ENCODE peak calls at places on chromosomes 12 and 14, in four cellular contexts. One of them, this sample, is unnamed.
A peak's percentile ranks its signal among the peaks of the same experiment; 100 is the strongest.

GRCh38 chr14:64696355-64696844 is 7.8 kb upstream of the PLEKHG3 start:
- DNase-seq in SK-N-SH: no peak
- DNase-seq in A549: no peak
- DNase-seq in IMR-90: no peak
- DNase-seq in this sample: no peak

GRCh38 chr12:131620946-131621681 is 89.8 kb upstream of the SFSWAP start:
- DNase-seq in A549: no peak
- DNase-seq in IMR-90: no peak
- DNase-seq in SK-N-SH: no peak
- DNase-seq in this sample: no peak

GRCh38 chr12:67991158-67991557 is 1.9 kb downstream of the IFNG-AS1 start:
- DNase-seq in A549: no peak
- DNase-seq in IMR-90: no peak
- DNase-seq in SK-N-SH: no peak
- DNase-seq in this sample: no peak

GRCh38 chr12:64976131-64976530 is 145.0 kb downstream of the WIF1 start:
- DNase-seq in IMR-90: no peak
- DNase-seq in SK-N-SH: no peak
- DNase-seq in A549: no peak
- DNase-seq in this sample: no peak

GRCh38 chr12:75814856-75815754 is 216.5 kb downstream of the PHLDA1 start:
- DNase-seq in A549: peak; percentile 34
- DNase-seq in IMR-90: peak; percentile 98
- DNase-seq in SK-N-SH: peak; percentile 40
- DNase-seq in this sample: no peak

GRCh38 chr12:1908758-1909157 is 9.7 kb downstream of the CACNA2D4 start:
- DNase-seq in IMR-90: no peak
- DNase-seq in SK-N-SH: no peak
- DNase-seq in A549: no peak
- DNase-seq in this sample: no peak

GRCh38 chr12:117699118-117699517 is 269.7 kb downstream of the KSR2 start:
- DNase-seq in SK-N-SH: no peak
- DNase-seq in IMR-90: no peak
- DNase-seq in A549: no peak
- DNase-seq in this sample: no peak

GRCh38 chr14:74612346-74613021 is 447 bp upstream of the LTBP2 start:
- DNase-seq in A549: peak; percentile 55
- DNase-seq in SK-N-SH: peak; percentile 95
- DNase-seq in IMR-90: peak; percentile 72
- DNase-seq in this sample: peak; percentile 81

GRCh38 chr12:122860854-122861585 is 25.8 kb downstream of the HIP1R start:
- DNase-seq in SK-N-SH: peak; percentile 33
- DNase-seq in A549: no peak
- DNase-seq in IMR-90: no peak
- DNase-seq in this sample: no peak

GRCh38 chr14:68791078-68791983 is 1.5 kb downstream of the ZFP36L1 start:
- DNase-seq in SK-N-SH: no peak
- DNase-seq in A549: no peak
- DNase-seq in IMR-90: no peak
- DNase-seq in this sample: no peak

GRCh38 chr14:81211844-81212243 is 8.9 kb downstream of the GTF2A1 start:
- DNase-seq in SK-N-SH: peak; percentile 22
- DNase-seq in A549: no peak
- DNase-seq in IMR-90: peak; percentile 17
- DNase-seq in this sample: no peak

GRCh38 chr12:132219323-132219722 is 75.1 kb downstream of the NOC4L start:
- DNase-seq in SK-N-SH: no peak
- DNase-seq in A549: no peak
- DNase-seq in IMR-90: no peak
- DNase-seq in this sample: no peak

GRCh38 chr14:104935026-104935650 is 10.5 kb downstream of the PLD4 start:
- DNase-seq in IMR-90: no peak
- DNase-seq in SK-N-SH: no peak
- DNase-seq in A549: no peak
- DNase-seq in this sample: no peak

GRCh38 chr12:86230516-86231146 is 25.6 kb downstream of the MGAT4C start:
- DNase-seq in SK-N-SH: no peak
- DNase-seq in A549: no peak
- DNase-seq in IMR-90: peak; percentile 18
- DNase-seq in this sample: no peak

DNA sequence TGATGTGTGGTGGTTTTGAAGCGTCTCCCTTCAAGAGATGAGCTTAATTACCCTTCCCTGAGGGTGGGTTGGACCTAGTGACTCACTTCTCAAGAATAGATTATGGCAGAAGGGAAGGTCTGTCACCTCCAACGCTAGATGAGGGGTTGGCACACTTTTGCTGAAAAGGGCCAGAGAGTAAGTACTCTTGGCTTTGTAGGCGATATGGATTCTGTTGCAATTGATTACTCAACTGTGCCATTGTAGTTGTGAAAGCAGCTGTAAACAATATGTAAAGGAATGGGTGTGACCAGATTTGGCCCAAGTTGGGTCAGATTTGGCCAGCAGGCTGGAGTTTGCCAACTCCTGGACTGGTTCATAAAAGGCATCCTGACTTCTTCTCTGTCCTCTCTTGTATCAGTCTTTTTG is 53.3 kb downstream of the SMIM41 start:
- DNase-seq in SK-N-SH: no peak
- DNase-seq in IMR-90: no peak
- DNase-seq in A549: no peak
- DNase-seq in this sample: no peak
- TF ChIP-seq SMC3 in SK-N-SH: no peak
- TF ChIP-seq SMC3 in IMR-90: no peak
- TF ChIP-seq SMC3 in A549: no peak
- TF ChIP-seq SMC3 in this sample: no peak

DNA sequence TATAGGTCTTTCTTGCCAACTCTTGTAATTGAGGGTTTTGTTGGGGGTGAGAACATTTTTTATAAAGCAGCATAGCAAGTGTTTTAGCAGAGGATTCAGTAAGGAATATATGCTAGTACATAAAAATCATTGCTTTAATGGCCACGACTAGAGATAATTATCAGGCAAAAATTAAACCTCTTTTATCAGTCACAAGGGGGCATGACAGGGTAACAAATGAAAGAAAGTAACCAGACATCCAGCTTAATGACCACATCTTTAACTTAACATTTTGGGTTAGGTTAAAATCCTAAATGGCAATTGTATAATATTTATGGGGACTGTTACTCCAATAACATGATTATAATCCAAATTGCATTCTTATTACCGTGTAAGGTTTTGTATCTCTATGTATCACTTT is 119.6 kb downstream of the LRRIQ1 start:
- DNase-seq in A549: no peak
- DNase-seq in IMR-90: no peak
- DNase-seq in SK-N-SH: peak; percentile 10
- DNase-seq in this sample: no peak
- TF ChIP-seq SMC3 in A549: peak; percentile 63
- TF ChIP-seq SMC3 in IMR-90: no peak
- TF ChIP-seq SMC3 in SK-N-SH: peak; percentile 46
- TF ChIP-seq SMC3 in this sample: no peak

GRCh38 chr12:389138-390096 is at the start of gene KDM5A:
- DNase-seq in A549: peak; percentile 92
- DNase-seq in IMR-90: peak; percentile 94
- DNase-seq in SK-N-SH: peak; percentile 91
- DNase-seq in this sample: peak; percentile 78

GRCh38 chr12:388012-388411 is 1.1 kb downstream of the KDM5A start:
- DNase-seq in A549: no peak
- DNase-seq in SK-N-SH: no peak
- DNase-seq in IMR-90: no peak
- DNase-seq in this sample: peak; percentile 11

GRCh38 chr12:386651-387050 is 2.5 kb downstream of the KDM5A start:
- DNase-seq in SK-N-SH: no peak
- DNase-seq in A549: no peak
- DNase-seq in IMR-90: peak; percentile 75
- DNase-seq in this sample: no peak

GRCh38 chr12:388547-389137 is 478 bp downstream of the KDM5A start:
- DNase-seq in IMR-90: peak; percentile 30
- DNase-seq in A549: peak; percentile 33
- DNase-seq in SK-N-SH: no peak
- DNase-seq in this sample: no peak
- TF ChIP-seq SMC3 in IMR-90: no peak
- TF ChIP-seq SMC3 in A549: no peak
- TF ChIP-seq SMC3 in SK-N-SH: no peak
- TF ChIP-seq SMC3 in this sample: no peak

DNA sequence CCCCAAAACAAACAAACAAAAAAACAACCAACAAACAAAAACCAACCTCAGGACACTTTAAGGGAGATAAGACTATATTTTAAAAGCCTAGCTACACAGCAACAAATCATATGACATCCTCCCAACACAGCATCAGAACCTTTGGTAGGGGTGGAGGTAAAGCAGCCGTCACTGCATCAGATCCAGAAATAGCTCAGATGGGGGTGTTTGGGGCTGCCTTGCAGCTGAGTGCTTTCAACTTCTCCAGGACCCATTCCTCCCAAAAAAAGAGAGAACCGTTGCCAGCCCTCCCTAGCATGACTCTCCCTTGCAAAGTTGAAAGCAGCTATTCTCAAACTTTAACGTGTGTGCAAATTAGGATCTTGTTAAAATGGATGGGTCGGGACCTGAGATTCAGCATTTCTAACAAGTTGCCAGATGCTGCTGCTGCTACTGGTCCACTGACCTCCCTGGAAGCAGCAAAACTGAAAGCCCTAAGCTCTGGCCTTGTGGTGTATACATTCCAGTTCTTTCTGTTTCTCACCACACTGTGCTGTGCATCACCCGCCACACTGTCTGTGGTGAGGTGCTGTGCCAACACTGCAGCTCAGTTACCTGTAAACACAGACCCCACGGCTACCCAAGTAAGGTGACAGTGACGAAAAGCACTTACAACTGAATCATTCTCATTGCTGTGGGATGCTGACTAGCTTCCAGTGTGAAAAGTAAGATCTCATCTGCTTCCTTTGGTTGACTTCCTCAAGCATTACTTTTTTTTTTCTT is 54.0 kb downstream of the SLC38A1 start:
- DNase-seq in IMR-90: peak; percentile 36
- DNase-seq in A549: no peak
- DNase-seq in SK-N-SH: no peak
- DNase-seq in this sample: no peak
- TF ChIP-seq SMC3 in IMR-90: no peak
- TF ChIP-seq SMC3 in A549: no peak
- TF ChIP-seq SMC3 in SK-N-SH: no peak
- TF ChIP-seq SMC3 in this sample: no peak

GRCh38 chr12:501722-502447 is 42.1 kb downstream of the B4GALNT3 start:
- DNase-seq in SK-N-SH: no peak
- DNase-seq in IMR-90: no peak
- DNase-seq in A549: no peak
- DNase-seq in this sample: no peak
- TF ChIP-seq SMC3 in SK-N-SH: no peak
- TF ChIP-seq SMC3 in IMR-90: no peak
- TF ChIP-seq SMC3 in A549: no peak
- TF ChIP-seq SMC3 in this sample: no peak

This sample was measured in K562.